ENCODE peak calls at places on chromosomes 16 and 17, in seven cellular contexts. Z is T47D; R is gastrocnemius medialis; N is activated CD4-positive, CD25-positive, alpha-beta regulatory T cell; D is cardiac fibroblast; W is activated CD8-positive, alpha-beta T cell treated with anti-CD3 and anti-CD28 coated beads for 36 hours; I is activated T-helper 1 cell treated with Interleukin-2 at 50 U/mL for 16 hours. S is an unnamed sample.

GRCh38 chr17:41738077-41738800 is 3.8 kb upstream of the HAP1 start:
- DNase-seq in Z (peak; percentile 89), N (peak; percentile 53), I (peak; percentile 63), W (peak; percentile 90), R (peak; percentile 55), D (peak; percentile 82), S (peak; percentile 89)

GRCh38 chr16:55495616-55496289 is 13.1 kb upstream of the LPCAT2 start:
- DNase-seq in W (no peak), D (peak; percentile 41), N (no peak), I (no peak), R (no peak), Z (peak; percentile 10), S (no peak)

GRCh38 chr17:36949461-36949927 is 740 bp downstream of the AATF start:
- DNase-seq in N (no peak), I (no peak), W (no peak), Z (peak; percentile 57), D (no peak), R (no peak), S (no peak)

GRCh38 chr17:50423553-50424159 is 2.4 kb upstream of the ACSF2 start:
- DNase-seq in D (peak; percentile 93), I (no peak), W (no peak), R (no peak), Z (peak; percentile 76), N (no peak), S (peak; percentile 25)

GRCh38 chr16:88792668-88793587 is 7.9 kb upstream of the PIEZO1 start:
- DNase-seq in D (no peak), R (no peak), N (no peak), Z (no peak), W (no peak), I (no peak), S (no peak)

GRCh38 chr17:61387511-61388305 is 11.9 kb upstream of the TBX2 start:
- DNase-seq in I (no peak), R (no peak), Z (no peak), N (no peak), D (no peak), W (no peak), S (no peak)

GRCh38 chr16:4360538-4361021 is 9.5 kb upstream of the PAM16 start:
- DNase-seq in R (no peak), D (no peak), W (peak; percentile 23), N (no peak), I (no peak), Z (peak; percentile 76), S (peak; percentile 73)

GRCh38 chr17:40095944-40096791 is 4.2 kb downstream of the NR1D1 start:
- DNase-seq in D (no peak), N (peak; percentile 51), W (peak; percentile 93), Z (no peak), R (no peak), I (peak; percentile 64), S (no peak)

GRCh38 chr16:48525201-48526057 is 84.6 kb downstream of the N4BP1 start:
- DNase-seq in Z (no peak), N (no peak), I (no peak), W (no peak), D (no peak), R (no peak), S (no peak)

GRCh38 chr17:68431661-68432071 is 25.6 kb downstream of the WIPI1 start:
- DNase-seq in R (no peak), D (peak; percentile 56), W (peak; percentile 67), I (peak; percentile 20), N (no peak), Z (peak; percentile 73), S (peak; percentile 17)

GRCh38 chr16:50889276-50889675 is 147.4 kb downstream of the CYLD start:
- DNase-seq in I (no peak), Z (no peak), D (no peak), N (no peak), R (no peak), W (no peak), S (no peak)

GRCh38 chr16:69720822-69721430 is 5.4 kb downstream of the NQO1 start:
- DNase-seq in D (no peak), N (no peak), Z (no peak), R (no peak), I (no peak), W (no peak), S (no peak)

S was measured in SJCRH30.